ENCODE peak calls at places on chromosomes 5 and 9, in ten cellular contexts. One of them, this sample, is unnamed.

GRCh38 chr9:130870491-130871381 is 25.9 kb downstream of the QRFP start:
- DNase-seq in AG04449: no peak
- DNase-seq in PC-9: no peak
- DNase-seq in nephron progenitor cell: no peak
- DNase-seq in HFF-Myc: no peak
- DNase-seq in WTC11: no peak
- DNase-seq in IMR-90: no peak
- DNase-seq in breast epithelium: no peak
- DNase-seq in mammary epithelial cell: no peak
- DNase-seq in sigmoid colon: no peak
- DNase-seq in this sample: no peak

GRCh38 chr5:67413749-67414148 is 217.2 kb upstream of the CD180 start:
- DNase-seq in IMR-90: no peak
- DNase-seq in HFF-Myc: no peak
- DNase-seq in AG04449: no peak
- DNase-seq in PC-9: no peak
- DNase-seq in breast epithelium: no peak
- DNase-seq in WTC11: no peak
- DNase-seq in mammary epithelial cell: no peak
- DNase-seq in nephron progenitor cell: no peak
- DNase-seq in sigmoid colon: no peak
- DNase-seq in this sample: no peak

GRCh38 chr9:117414220-117414905 is 494 bp downstream of the ASTN2 start:
- DNase-seq in WTC11: peak; percentile 56
- DNase-seq in AG04449: no peak
- DNase-seq in PC-9: no peak
- DNase-seq in HFF-Myc: no peak
- DNase-seq in sigmoid colon: no peak
- DNase-seq in mammary epithelial cell: peak; percentile 18
- DNase-seq in IMR-90: no peak
- DNase-seq in nephron progenitor cell: peak; percentile 70
- DNase-seq in breast epithelium: no peak
- DNase-seq in this sample: peak; percentile 1

GRCh38 chr9:119736478-119737454 is 367.5 kb upstream of the BRINP1 start:
- DNase-seq in PC-9: no peak
- DNase-seq in AG04449: no peak
- DNase-seq in sigmoid colon: no peak
- DNase-seq in breast epithelium: no peak
- DNase-seq in HFF-Myc: no peak
- DNase-seq in mammary epithelial cell: no peak
- DNase-seq in IMR-90: no peak
- DNase-seq in WTC11: no peak
- DNase-seq in nephron progenitor cell: peak; percentile 53
- DNase-seq in this sample: no peak

GRCh38 chr9:22682536-22683392 is 236.1 kb downstream of the DMRTA1 start:
- DNase-seq in breast epithelium: no peak
- DNase-seq in IMR-90: peak; percentile 89
- DNase-seq in AG04449: peak; percentile 38
- DNase-seq in PC-9: peak; percentile 61
- DNase-seq in HFF-Myc: peak; percentile 58
- DNase-seq in WTC11: no peak
- DNase-seq in nephron progenitor cell: no peak
- DNase-seq in mammary epithelial cell: peak; percentile 62
- DNase-seq in sigmoid colon: no peak
- DNase-seq in this sample: no peak

GRCh38 chr9:2628926-2629325 is 7.3 kb downstream of the VLDLR start:
- DNase-seq in WTC11: no peak
- DNase-seq in mammary epithelial cell: no peak
- DNase-seq in sigmoid colon: no peak
- DNase-seq in breast epithelium: no peak
- DNase-seq in IMR-90: no peak
- DNase-seq in AG04449: no peak
- DNase-seq in HFF-Myc: no peak
- DNase-seq in nephron progenitor cell: no peak
- DNase-seq in PC-9: no peak
- DNase-seq in this sample: no peak

GRCh38 chr5:9924614-9925013 is 294.5 kb upstream of the TAS2R1 start:
- DNase-seq in HFF-Myc: peak; percentile 91
- DNase-seq in sigmoid colon: no peak
- DNase-seq in PC-9: peak; percentile 94
- DNase-seq in breast epithelium: no peak
- DNase-seq in nephron progenitor cell: no peak
- DNase-seq in AG04449: peak; percentile 92
- DNase-seq in mammary epithelial cell: peak; percentile 91
- DNase-seq in WTC11: no peak
- DNase-seq in IMR-90: peak; percentile 99
- DNase-seq in this sample: peak; percentile 58

GRCh38 chr9:121201045-121201737 is 478 bp downstream of the RAB14 start:
- DNase-seq in sigmoid colon: peak; percentile 71
- DNase-seq in PC-9: no peak
- DNase-seq in HFF-Myc: no peak
- DNase-seq in breast epithelium: no peak
- DNase-seq in IMR-90: no peak
- DNase-seq in WTC11: peak; percentile 45
- DNase-seq in mammary epithelial cell: peak; percentile 29
- DNase-seq in nephron progenitor cell: peak; percentile 67
- DNase-seq in AG04449: no peak
- DNase-seq in this sample: peak; percentile 24

GRCh38 chr5:143262393-143263174 is 140.9 kb downstream of the NR3C1 start:
- DNase-seq in PC-9: peak; percentile 45
- DNase-seq in WTC11: no peak
- DNase-seq in mammary epithelial cell: peak; percentile 91
- DNase-seq in IMR-90: peak; percentile 99
- DNase-seq in AG04449: peak; percentile 73
- DNase-seq in sigmoid colon: no peak
- DNase-seq in HFF-Myc: no peak
- DNase-seq in breast epithelium: no peak
- DNase-seq in nephron progenitor cell: no peak
- DNase-seq in this sample: no peak

GRCh38 chr5:16265141-16265540 is 85.5 kb upstream of the MARCHF11 start:
- DNase-seq in PC-9: no peak
- DNase-seq in mammary epithelial cell: no peak
- DNase-seq in nephron progenitor cell: no peak
- DNase-seq in IMR-90: no peak
- DNase-seq in breast epithelium: no peak
- DNase-seq in WTC11: no peak
- DNase-seq in HFF-Myc: no peak
- DNase-seq in AG04449: no peak
- DNase-seq in sigmoid colon: no peak
- DNase-seq in this sample: no peak

GRCh38 chr9:89442016-89442415 is 55.9 kb downstream of the SEMA4D start:
- DNase-seq in sigmoid colon: no peak
- DNase-seq in IMR-90: no peak
- DNase-seq in PC-9: no peak
- DNase-seq in WTC11: no peak
- DNase-seq in mammary epithelial cell: no peak
- DNase-seq in breast epithelium: no peak
- DNase-seq in AG04449: no peak
- DNase-seq in HFF-Myc: no peak
- DNase-seq in nephron progenitor cell: no peak
- DNase-seq in this sample: no peak

DNA sequence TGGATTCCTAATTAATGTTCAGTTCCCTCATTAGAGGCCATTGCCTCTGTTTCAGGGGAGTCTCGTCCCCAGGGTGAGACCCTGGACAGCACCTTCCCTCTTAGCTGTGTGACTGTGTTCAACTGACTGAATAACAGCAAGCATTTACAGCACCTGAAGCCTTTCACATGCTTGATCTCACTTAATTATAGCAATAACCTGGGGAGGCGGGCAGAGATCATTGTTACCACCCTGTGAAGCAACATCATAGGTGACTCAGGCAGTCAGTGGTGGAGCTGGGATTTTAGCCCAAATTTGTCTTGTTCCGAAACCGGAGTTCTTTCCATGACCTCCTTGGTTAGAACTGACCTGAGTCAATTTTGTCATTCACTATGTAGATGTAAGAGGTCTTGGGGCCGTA is 105.2 kb upstream of the RAD23B start:
- DNase-seq in IMR-90: no peak
- DNase-seq in WTC11: no peak
- DNase-seq in mammary epithelial cell: no peak
- DNase-seq in HFF-Myc: no peak
- DNase-seq in nephron progenitor cell: no peak
- DNase-seq in sigmoid colon: no peak
- DNase-seq in PC-9: no peak
- DNase-seq in breast epithelium: no peak
- DNase-seq in AG04449: no peak
- DNase-seq in this sample: no peak
- TF ChIP-seq CTCF in IMR-90: no peak
- TF ChIP-seq CTCF in WTC11: no peak
- TF ChIP-seq CTCF in mammary epithelial cell: no peak
- TF ChIP-seq CTCF in HFF-Myc: no peak
- TF ChIP-seq CTCF in nephron progenitor cell: no peak
- TF ChIP-seq CTCF in sigmoid colon: no peak
- TF ChIP-seq CTCF in PC-9: no peak
- TF ChIP-seq CTCF in breast epithelium: no peak
- TF ChIP-seq CTCF in AG04449: no peak
- TF ChIP-seq CTCF in this sample: no peak

GRCh38 chr5:59034498-59035186 is 451.8 kb downstream of the RAB3C start:
- DNase-seq in AG04449: peak; percentile 58
- DNase-seq in sigmoid colon: no peak
- DNase-seq in breast epithelium: no peak
- DNase-seq in WTC11: no peak
- DNase-seq in nephron progenitor cell: no peak
- DNase-seq in mammary epithelial cell: no peak
- DNase-seq in HFF-Myc: no peak
- DNase-seq in IMR-90: peak; percentile 77
- DNase-seq in PC-9: no peak
- DNase-seq in this sample: no peak
- TF ChIP-seq CTCF in AG04449: peak; percentile 61
- TF ChIP-seq CTCF in sigmoid colon: no peak
- TF ChIP-seq CTCF in breast epithelium: peak; percentile 33
- TF ChIP-seq CTCF in WTC11: peak; percentile 25
- TF ChIP-seq CTCF in nephron progenitor cell: peak; percentile 62
- TF ChIP-seq CTCF in mammary epithelial cell: peak; percentile 71
- TF ChIP-seq CTCF in HFF-Myc: peak; percentile 65
- TF ChIP-seq CTCF in IMR-90: peak; percentile 79
- TF ChIP-seq CTCF in PC-9: peak; percentile 76
- TF ChIP-seq CTCF in this sample: no peak

GRCh38 chr5:141371572-141372475 is 1.8 kb downstream of the PCDHGB3 start:
- DNase-seq in PC-9: no peak
- DNase-seq in WTC11: no peak
- DNase-seq in IMR-90: no peak
- DNase-seq in sigmoid colon: no peak
- DNase-seq in mammary epithelial cell: no peak
- DNase-seq in HFF-Myc: no peak
- DNase-seq in AG04449: no peak
- DNase-seq in breast epithelium: no peak
- DNase-seq in nephron progenitor cell: no peak
- DNase-seq in this sample: no peak

GRCh38 chr5:141374627-141375026 is 936 bp downstream of the PCDHGA6 start:
- DNase-seq in WTC11: no peak
- DNase-seq in breast epithelium: no peak
- DNase-seq in mammary epithelial cell: no peak
- DNase-seq in nephron progenitor cell: no peak
- DNase-seq in HFF-Myc: no peak
- DNase-seq in PC-9: no peak
- DNase-seq in AG04449: no peak
- DNase-seq in sigmoid colon: no peak
- DNase-seq in IMR-90: no peak
- DNase-seq in this sample: no peak

GRCh38 chr5:141369994-141370848 is at the start of gene PCDHGB3:
- DNase-seq in sigmoid colon: no peak
- DNase-seq in breast epithelium: no peak
- DNase-seq in IMR-90: peak; percentile 74
- DNase-seq in PC-9: no peak
- DNase-seq in WTC11: peak; percentile 56
- DNase-seq in AG04449: no peak
- DNase-seq in nephron progenitor cell: no peak
- DNase-seq in mammary epithelial cell: peak; percentile 12
- DNase-seq in HFF-Myc: no peak
- DNase-seq in this sample: peak; percentile 41

DNA sequence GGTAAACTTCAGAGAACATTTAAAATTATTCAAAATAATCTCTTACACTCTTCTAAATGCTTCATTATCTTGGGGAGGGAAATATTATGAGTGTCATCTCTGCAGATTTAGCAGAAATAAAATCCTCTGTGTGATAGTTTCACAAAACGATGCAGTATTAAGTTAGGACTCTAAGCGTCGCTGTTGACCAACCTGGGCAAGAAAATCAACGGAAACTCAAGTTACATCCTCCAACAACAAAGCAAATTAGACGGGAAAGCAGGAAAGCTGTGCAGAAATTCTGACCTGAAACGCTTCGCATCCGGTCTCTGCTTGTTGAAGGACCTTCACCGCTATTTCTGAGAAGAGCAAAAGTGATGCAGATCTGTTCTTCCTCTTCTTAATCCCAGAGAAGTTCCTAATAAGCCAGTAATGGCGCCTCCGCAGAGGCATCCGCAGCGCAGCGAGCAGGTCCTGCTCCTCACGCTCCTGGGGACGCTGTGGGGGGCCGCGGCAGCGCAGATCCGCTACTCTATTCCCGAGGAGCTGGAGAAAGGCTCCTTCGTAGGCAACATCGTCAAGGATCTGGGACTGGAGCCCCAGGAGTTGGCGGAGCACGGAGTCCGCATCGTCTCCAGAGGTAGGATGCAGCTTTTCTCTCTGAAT is at the start of gene PCDHGA6:
- DNase-seq in IMR-90: peak; percentile 58
- DNase-seq in WTC11: no peak
- DNase-seq in nephron progenitor cell: no peak
- DNase-seq in breast epithelium: no peak
- DNase-seq in sigmoid colon: no peak
- DNase-seq in HFF-Myc: no peak
- DNase-seq in mammary epithelial cell: peak; percentile 39
- DNase-seq in AG04449: no peak
- DNase-seq in PC-9: no peak
- DNase-seq in this sample: no peak
- TF ChIP-seq CTCF in IMR-90: peak; percentile 53
- TF ChIP-seq CTCF in WTC11: no peak
- TF ChIP-seq CTCF in nephron progenitor cell: no peak
- TF ChIP-seq CTCF in breast epithelium: no peak
- TF ChIP-seq CTCF in sigmoid colon: no peak
- TF ChIP-seq CTCF in HFF-Myc: peak; percentile 56
- TF ChIP-seq CTCF in mammary epithelial cell: peak; percentile 61
- TF ChIP-seq CTCF in AG04449: no peak
- TF ChIP-seq CTCF in PC-9: peak; percentile 46
- TF ChIP-seq CTCF in this sample: no peak

DNA sequence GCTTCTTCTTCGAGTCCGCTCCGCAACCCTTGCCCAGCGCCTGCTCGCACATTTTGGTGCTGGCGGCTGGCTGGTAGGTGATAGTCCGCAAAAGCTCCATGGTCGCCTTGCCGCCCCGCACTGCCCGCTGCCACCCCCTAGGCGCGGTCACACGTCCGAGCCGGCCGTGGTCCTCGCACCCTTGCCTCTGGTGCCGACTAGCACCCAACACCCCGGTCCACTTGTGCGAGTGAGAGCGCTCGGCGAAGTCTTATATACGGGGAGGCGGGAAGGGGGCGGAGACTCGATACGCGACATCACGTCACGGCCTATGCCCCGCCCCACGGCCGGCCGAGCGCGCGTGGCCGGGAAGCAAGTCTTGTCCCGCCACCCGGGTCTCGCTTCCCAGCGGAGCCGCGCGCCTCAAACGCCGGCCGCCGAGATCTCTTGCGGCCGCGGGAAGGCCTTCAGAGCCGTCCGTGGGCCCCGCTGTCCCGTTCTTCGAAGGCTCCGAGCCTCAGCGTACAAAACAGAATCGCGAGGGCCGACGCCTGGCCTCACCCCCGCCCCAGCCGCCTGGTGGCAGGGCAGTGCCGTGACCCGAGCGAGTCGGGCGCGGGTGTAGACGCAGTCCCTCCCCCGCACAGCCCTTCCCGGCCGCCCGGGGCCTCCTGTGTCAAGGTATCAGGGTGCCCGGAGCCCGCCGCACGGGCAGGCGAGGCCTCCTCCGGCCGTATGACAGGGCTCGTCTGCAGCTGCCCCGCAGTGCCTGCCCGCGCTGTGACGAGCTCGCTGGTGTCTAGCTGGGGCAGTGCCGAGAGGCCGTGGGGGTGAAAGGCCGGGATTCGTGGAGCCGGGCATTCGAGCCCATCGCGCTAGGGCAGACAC is at the start of gene PLK2:
- DNase-seq in AG04449: peak; percentile 67
- DNase-seq in nephron progenitor cell: peak; percentile 94
- DNase-seq in breast epithelium: peak; percentile 95
- DNase-seq in PC-9: peak; percentile 73
- DNase-seq in mammary epithelial cell: peak; percentile 92
- DNase-seq in HFF-Myc: peak; percentile 77
- DNase-seq in WTC11: peak; percentile 76
- DNase-seq in IMR-90: peak; percentile 94
- DNase-seq in sigmoid colon: peak; percentile 97
- DNase-seq in this sample: peak; percentile 94
- TF ChIP-seq CTCF in AG04449: peak; percentile 69
- TF ChIP-seq CTCF in nephron progenitor cell: no peak
- TF ChIP-seq CTCF in breast epithelium: peak; percentile 39
- TF ChIP-seq CTCF in PC-9: no peak
- TF ChIP-seq CTCF in mammary epithelial cell: peak; percentile 19
- TF ChIP-seq CTCF in HFF-Myc: no peak
- TF ChIP-seq CTCF in WTC11: no peak
- TF ChIP-seq CTCF in IMR-90: peak; percentile 40
- TF ChIP-seq CTCF in sigmoid colon: no peak
- TF ChIP-seq CTCF in this sample: no peak

This sample was measured in Calu3.